ENCODE peak calls at places on chromosomes 1 and 21, in four cellular contexts. One of them, this sample, is unnamed.

GRCh38 chr1:96837817-96838216 is 116.2 kb downstream of the PTBP2 start:
- DNase-seq in K562: no peak
- DNase-seq in H1: no peak
- DNase-seq in HCT116: no peak
- DNase-seq in this sample: no peak

GRCh38 chr1:202662081-202662480 is 48.2 kb downstream of the SYT2 start:
- DNase-seq in K562: no peak
- DNase-seq in H1: no peak
- DNase-seq in HCT116: no peak
- DNase-seq in this sample: no peak

GRCh38 chr1:73980324-73981040 is 217.5 kb downstream of the LRRIQ3 start:
- DNase-seq in K562: no peak
- DNase-seq in H1: no peak
- DNase-seq in HCT116: no peak
- DNase-seq in this sample: no peak

GRCh38 chr1:3736708-3737107 is 15.5 kb upstream of the CCDC27 start:
- DNase-seq in K562: no peak
- DNase-seq in H1: no peak
- DNase-seq in HCT116: no peak
- DNase-seq in this sample: no peak

GRCh38 chr1:3249236-3249845 is 180.3 kb downstream of the PRDM16 start:
- DNase-seq in K562: no peak
- DNase-seq in H1: no peak
- DNase-seq in HCT116: no peak
- DNase-seq in this sample: no peak

GRCh38 chr1:53074313-53075154 is 12.5 kb downstream of the PODN start:
- DNase-seq in K562: no peak
- DNase-seq in H1: no peak
- DNase-seq in HCT116: no peak
- DNase-seq in this sample: no peak

GRCh38 chr1:9671377-9672140 is 20.0 kb downstream of the PIK3CD start:
- DNase-seq in K562: no peak
- DNase-seq in H1: no peak
- DNase-seq in HCT116: peak
- DNase-seq in this sample: no peak

GRCh38 chr1:36411674-36412648 is 14.3 kb upstream of the LSM10 start:
- DNase-seq in K562: peak
- DNase-seq in H1: no peak
- DNase-seq in HCT116: no peak
- DNase-seq in this sample: no peak

GRCh38 chr1:46422261-46422871 is 28.2 kb downstream of the FAAH start:
- DNase-seq in K562: no peak
- DNase-seq in H1: no peak
- DNase-seq in HCT116: no peak
- DNase-seq in this sample: no peak

GRCh38 chr1:189311915-189312314 is 1165.7 kb downstream of the BRINP3 start:
- DNase-seq in K562: no peak
- DNase-seq in H1: no peak
- DNase-seq in HCT116: no peak
- DNase-seq in this sample: no peak

GRCh38 chr1:68057564-68057963 is 7.1 kb upstream of the DIRAS3 start:
- DNase-seq in K562: no peak
- DNase-seq in H1: no peak
- DNase-seq in HCT116: no peak
- DNase-seq in this sample: no peak

GRCh38 chr21:25717491-25718139 is 17.1 kb downstream of the ATP5PF start:
- DNase-seq in K562: peak
- DNase-seq in H1: no peak
- DNase-seq in HCT116: no peak
- DNase-seq in this sample: no peak

GRCh38 chr1:110464340-110464739 is 13.4 kb downstream of the PROK1 start:
- DNase-seq in K562: no peak
- DNase-seq in H1: no peak
- DNase-seq in HCT116: no peak
- DNase-seq in this sample: no peak

GRCh38 chr1:197178998-197179397 is 32.5 kb upstream of the ASPM start:
- DNase-seq in K562: no peak
- DNase-seq in H1: no peak
- DNase-seq in HCT116: no peak
- DNase-seq in this sample: no peak

GRCh38 chr1:200909757-200910239 is 15.1 kb downstream of the INAVA start:
- DNase-seq in K562: no peak
- DNase-seq in H1: no peak
- DNase-seq in HCT116: no peak
- DNase-seq in this sample: no peak

GRCh38 chr1:78687914-78688313 is 38.3 kb downstream of the IFI44 start:
- DNase-seq in K562: no peak
- DNase-seq in H1: no peak
- DNase-seq in HCT116: no peak
- DNase-seq in this sample: no peak

GRCh38 chr1:54254055-54254454 is 54.1 kb downstream of the MRPL37 start:
- DNase-seq in K562: no peak
- DNase-seq in H1: no peak
- DNase-seq in HCT116: no peak
- DNase-seq in this sample: no peak

GRCh38 chr1:155177918-155178281 is 4.3 kb downstream of the TRIM46 start:
- DNase-seq in K562: no peak
- DNase-seq in H1: no peak
- DNase-seq in HCT116: no peak
- DNase-seq in this sample: no peak

GRCh38 chr1:33836911-33837310 is 27.0 kb upstream of the HMGB4 start:
- DNase-seq in K562: no peak
- DNase-seq in H1: no peak
- DNase-seq in HCT116: no peak
- DNase-seq in this sample: no peak

GRCh38 chr1:169105434-169106094 is 926 bp upstream of the ATP1B1 start:
- DNase-seq in K562: peak
- DNase-seq in H1: peak
- DNase-seq in HCT116: no peak
- DNase-seq in this sample: peak

GRCh38 chr1:58143972-58144752 is 402.4 kb downstream of the OMA1 start:
- DNase-seq in K562: no peak
- DNase-seq in H1: no peak
- DNase-seq in HCT116: no peak
- DNase-seq in this sample: no peak

GRCh38 chr21:29301703-29302102 is 3.0 kb downstream of the BACH1 start:
- DNase-seq in K562: no peak
- DNase-seq in H1: no peak
- DNase-seq in HCT116: no peak
- DNase-seq in this sample: no peak

GRCh38 chr1:11741919-11742598 is 6.1 kb downstream of the AGTRAP start:
- DNase-seq in K562: no peak
- DNase-seq in H1: no peak
- DNase-seq in HCT116: no peak
- DNase-seq in this sample: no peak

GRCh38 chr1:185598326-185598725 is 135.9 kb upstream of the HMCN1 start:
- DNase-seq in K562: no peak
- DNase-seq in H1: no peak
- DNase-seq in HCT116: no peak
- DNase-seq in this sample: no peak

GRCh38 chr1:33032126-33032869 is 4.4 kb downstream of the AK2 start:
- DNase-seq in K562: no peak
- DNase-seq in H1: no peak
- DNase-seq in HCT116: no peak
- DNase-seq in this sample: no peak

GRCh38 chr1:230570724-230571390 is 71.4 kb upstream of the COG2 start:
- DNase-seq in K562: no peak
- DNase-seq in H1: no peak
- DNase-seq in HCT116: no peak
- DNase-seq in this sample: no peak

GRCh38 chr1:204483791-204484190 is 10.8 kb downstream of the PIK3C2B start:
- DNase-seq in K562: no peak
- DNase-seq in H1: no peak
- DNase-seq in HCT116: no peak
- DNase-seq in this sample: no peak
- H3K9ac ChIP-seq in K562: no peak
- H3K9ac ChIP-seq in H1: no peak
- H3K9ac ChIP-seq in HCT116: no peak
- H3K9ac ChIP-seq in this sample: no peak

DNA sequence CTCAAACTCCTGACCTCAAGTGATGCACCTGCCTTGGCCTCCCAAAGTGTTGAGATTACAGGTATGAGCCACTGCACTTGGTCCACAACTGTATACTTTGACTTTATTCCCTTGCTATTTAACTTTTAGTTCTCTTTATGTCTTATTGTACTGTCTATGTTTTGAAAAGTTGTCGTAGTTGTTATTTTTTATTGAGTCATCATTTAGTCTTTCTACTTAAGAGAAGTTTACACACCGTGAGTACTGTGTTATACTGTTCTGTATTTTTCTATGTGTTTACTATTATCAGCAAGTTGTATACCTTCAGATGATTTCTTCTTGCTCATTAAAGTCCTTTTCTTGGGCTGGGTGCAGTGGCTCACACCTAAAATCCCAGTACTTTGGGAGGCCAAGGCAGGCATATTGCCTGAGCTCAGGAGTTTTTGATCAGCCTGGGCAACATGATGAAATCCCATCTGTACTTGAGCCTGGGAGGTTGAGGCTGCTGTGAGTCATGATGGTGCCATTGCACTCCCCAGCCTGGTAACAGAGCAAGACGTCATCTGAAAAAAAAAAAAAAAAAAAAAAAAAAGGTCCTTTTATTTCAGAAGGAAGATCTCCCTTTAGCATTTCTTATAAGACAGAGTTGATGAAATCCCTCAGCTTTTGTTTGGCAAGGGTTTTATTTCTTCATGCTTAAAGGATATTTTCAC is 47.7 kb downstream of the TNFSF18 start:
- DNase-seq in K562: no peak
- DNase-seq in H1: no peak
- DNase-seq in HCT116: no peak
- DNase-seq in this sample: no peak
- TF ChIP-seq ZNF274 in K562: no peak
- TF ChIP-seq ZNF274 in H1: no peak
- TF ChIP-seq ZNF274 in HCT116: no peak
- TF ChIP-seq ZNF274 in this sample: no peak

GRCh38 chr1:13513063-13513884 is 529 bp downstream of the LRRC38 start:
- DNase-seq in K562: no peak
- DNase-seq in H1: no peak
- DNase-seq in HCT116: no peak
- DNase-seq in this sample: no peak
- H3K9ac ChIP-seq in K562: no peak
- H3K9ac ChIP-seq in H1: no peak
- H3K9ac ChIP-seq in HCT116: no peak
- H3K9ac ChIP-seq in this sample: peak

GRCh38 chr1:77412069-77412793 is 130.4 kb downstream of the AK5 start:
- DNase-seq in K562: no peak
- DNase-seq in H1: no peak
- DNase-seq in HCT116: no peak
- DNase-seq in this sample: no peak
- TF ChIP-seq ZNF274 in K562: no peak
- TF ChIP-seq ZNF274 in H1: no peak
- TF ChIP-seq ZNF274 in HCT116: no peak
- TF ChIP-seq ZNF274 in this sample: no peak

DNA sequence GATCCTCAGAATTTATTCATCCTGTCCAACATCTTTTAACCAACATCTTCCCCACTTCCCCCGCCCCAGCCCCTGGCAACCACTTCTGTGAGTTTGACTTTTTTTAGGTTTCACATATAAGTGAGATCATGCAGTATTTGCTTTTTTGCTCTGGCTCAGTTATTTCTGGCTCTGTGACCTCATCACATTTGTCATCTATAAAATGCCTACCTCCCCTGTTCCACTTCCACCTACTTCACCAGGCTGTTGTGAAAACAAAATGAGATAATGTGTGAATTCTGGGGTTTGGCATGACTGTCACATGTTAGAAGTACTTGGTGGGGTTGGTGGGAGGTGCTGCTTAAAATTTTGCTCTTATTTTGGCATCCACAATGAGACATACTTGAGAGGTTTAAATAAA is 18.4 kb downstream of the HHAT start:
- DNase-seq in K562: no peak
- DNase-seq in H1: no peak
- DNase-seq in HCT116: no peak
- DNase-seq in this sample: no peak
- H3K9ac ChIP-seq in K562: no peak
- H3K9ac ChIP-seq in H1: no peak
- H3K9ac ChIP-seq in HCT116: no peak
- H3K9ac ChIP-seq in this sample: no peak

DNA sequence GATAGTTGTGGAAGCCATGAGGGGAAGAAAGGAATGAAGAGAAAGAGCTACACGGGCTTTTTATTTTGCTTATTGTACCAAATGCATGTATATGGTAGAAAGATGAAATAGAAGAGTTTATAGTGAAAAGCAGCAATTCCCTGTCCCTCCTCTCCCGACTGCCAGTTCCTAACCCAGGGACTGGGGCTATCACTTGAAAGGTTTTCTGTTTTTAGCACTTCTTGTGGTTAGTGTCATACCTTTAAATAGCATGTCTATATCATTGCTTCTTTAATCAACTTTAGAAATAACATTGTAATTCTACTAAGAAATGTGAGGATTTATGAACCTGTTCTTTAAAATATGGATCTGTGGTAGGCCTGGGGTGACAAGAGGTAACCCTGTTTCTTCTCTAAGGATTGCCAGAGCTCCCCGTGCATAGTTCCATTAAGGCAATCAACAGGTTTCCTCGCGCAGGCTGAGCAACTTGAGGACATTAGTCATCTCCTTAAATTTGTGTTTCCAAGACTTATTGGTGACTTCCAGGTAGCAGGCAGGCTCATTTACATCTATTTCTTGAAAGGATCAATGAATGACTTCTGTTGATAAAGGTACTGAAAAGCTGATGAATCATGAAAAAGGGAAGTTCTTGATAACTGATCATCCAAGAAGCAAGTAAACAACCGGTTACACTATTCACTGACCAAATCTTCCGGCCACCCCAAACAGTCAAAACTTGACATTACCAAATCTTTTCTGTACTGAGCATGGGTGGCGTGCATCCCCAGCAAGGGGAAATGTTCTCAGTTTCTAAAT is 37.8 kb upstream of the S1PR1 start:
- DNase-seq in K562: no peak
- DNase-seq in H1: no peak
- DNase-seq in HCT116: no peak
- DNase-seq in this sample: no peak
- TF ChIP-seq ZNF274 in K562: no peak
- TF ChIP-seq ZNF274 in H1: no peak
- TF ChIP-seq ZNF274 in HCT116: no peak
- TF ChIP-seq ZNF274 in this sample: no peak